ENCODE peak calls at places on chromosomes 6 and 20, in eight cellular contexts. G is uterus, X is HepG2, F is MM.1S, H is AG04450, C is Peyer's patch, W is left ventricle myocardium inferior, V is H9. T is an unnamed sample.

GRCh38 chr6:33433560-33434191 is 13.8 kb downstream of the SYNGAP1 start:
- DNase-seq in F (no peak), V (peak; percentile 48), C (no peak), W (no peak), H (no peak), G (peak; percentile 57), X (no peak), T (no peak)

GRCh38 chr6:21115111-21115510 is 478.4 kb upstream of the SOX4 start:
- DNase-seq in F (no peak), X (peak; percentile 18), C (no peak), W (no peak), V (no peak), H (no peak), G (no peak), T (no peak)

GRCh38 chr6:138001750-138002349 is 105.4 kb downstream of the PERP start:
- DNase-seq in H (peak; percentile 36), W (peak; percentile 32), G (peak; percentile 47), V (no peak), C (peak; percentile 64), F (peak; percentile 63), X (peak; percentile 44), T (peak; percentile 87)

GRCh38 chr6:33502486-33502885 is 48.1 kb downstream of the ZBTB9 start:
- DNase-seq in H (no peak), C (no peak), V (no peak), G (no peak), W (no peak), F (no peak), X (no peak), T (no peak)

GRCh38 chr6:1390071-1390804 is 862 bp downstream of the FOXF2 start:
- DNase-seq in W (no peak), X (no peak), V (peak; percentile 60), C (no peak), F (no peak), H (no peak), G (no peak), T (no peak)

GRCh38 chr6:157550114-157550989 is 169.4 kb downstream of the ZDHHC14 start:
- DNase-seq in W (no peak), X (no peak), G (no peak), F (no peak), H (no peak), V (no peak), C (no peak), T (no peak)

GRCh38 chr6:136921521-136921935 is 573 bp upstream of the SLC35D3 start:
- DNase-seq in H (no peak), W (no peak), X (no peak), C (peak; percentile 52), G (no peak), V (peak; percentile 43), F (no peak), T (no peak)

GRCh38 chr6:33276864-33277662 is at the start of gene B3GALT4:
- DNase-seq in G (peak; percentile 76), X (no peak), V (peak; percentile 96), W (peak; percentile 78), C (peak; percentile 90), H (no peak), F (no peak), T (peak; percentile 48)

GRCh38 chr20:36307412-36308317 is 1.5 kb downstream of the DLGAP4 start:
- DNase-seq in H (no peak), V (no peak), C (no peak), G (no peak), W (no peak), X (no peak), F (no peak), T (no peak)

GRCh38 chr20:2748551-2749342 is 51.7 kb downstream of the CPXM1 start:
- DNase-seq in V (peak; percentile 78), F (no peak), W (no peak), X (no peak), C (no peak), G (no peak), H (no peak), T (no peak)

GRCh38 chr6:42165016-42165415 is 8.1 kb upstream of the GUCA1A start:
- DNase-seq in W (no peak), V (no peak), X (no peak), G (no peak), F (no peak), H (peak; percentile 24), C (no peak), T (no peak)

GRCh38 chr20:47741669-47742345 is 43.5 kb downstream of the SULF2 start:
- DNase-seq in F (no peak), X (peak; percentile 40), G (no peak), H (no peak), W (no peak), V (no peak), C (no peak), T (no peak)

GRCh38 chr6:18352001-18352400 is 35.1 kb upstream of the RNF144B start:
- DNase-seq in C (no peak), G (no peak), X (no peak), W (no peak), V (no peak), F (no peak), H (no peak), T (no peak)

GRCh38 chr20:37162674-37163073 is 16.5 kb upstream of the RPN2 start:
- DNase-seq in X (no peak), F (no peak), C (no peak), V (no peak), G (no peak), W (no peak), H (no peak), T (no peak)

GRCh38 chr20:9015984-9016324 is 52.9 kb upstream of the PLCB4 start:
- DNase-seq in F (peak; percentile 12), X (no peak), C (no peak), V (no peak), W (no peak), G (no peak), H (no peak), T (no peak)

GRCh38 chr6:157469378-157469777 is 88.4 kb downstream of the ZDHHC14 start:
- DNase-seq in G (no peak), W (no peak), H (no peak), V (peak; percentile 28), X (no peak), F (no peak), C (no peak), T (no peak)

GRCh38 chr6:2771021-2771558 is 5.9 kb downstream of the WRNIP1 start:
- DNase-seq in G (no peak), C (no peak), V (no peak), H (no peak), X (no peak), W (no peak), F (no peak), T (no peak)

GRCh38 chr6:125201961-125202729 is 48.6 kb downstream of the TPD52L1 start:
- DNase-seq in G (peak; percentile 20), C (peak; percentile 56), H (peak; percentile 87), W (peak; percentile 47), F (no peak), X (no peak), V (no peak), T (peak; percentile 26)

GRCh38 chr20:25275813-25276532 is 28.1 kb downstream of the PYGB start:
- DNase-seq in W (peak; percentile 14), C (peak; percentile 36), X (no peak), H (no peak), F (no peak), V (no peak), G (peak; percentile 5), T (peak; percentile 1)

GRCh38 chr6:41344865-41345264 is 9.5 kb downstream of the NCR2 start:
- DNase-seq in X (no peak), C (no peak), F (no peak), V (no peak), G (no peak), W (no peak), H (no peak), T (no peak)

GRCh38 chr6:157764346-157765068 is 58.5 kb upstream of the SNX9 start:
- DNase-seq in F (peak; percentile 77), V (no peak), C (peak; percentile 80), H (peak; percentile 99), G (peak; percentile 84), W (peak; percentile 64), X (peak; percentile 77), T (peak; percentile 48)

DNA sequence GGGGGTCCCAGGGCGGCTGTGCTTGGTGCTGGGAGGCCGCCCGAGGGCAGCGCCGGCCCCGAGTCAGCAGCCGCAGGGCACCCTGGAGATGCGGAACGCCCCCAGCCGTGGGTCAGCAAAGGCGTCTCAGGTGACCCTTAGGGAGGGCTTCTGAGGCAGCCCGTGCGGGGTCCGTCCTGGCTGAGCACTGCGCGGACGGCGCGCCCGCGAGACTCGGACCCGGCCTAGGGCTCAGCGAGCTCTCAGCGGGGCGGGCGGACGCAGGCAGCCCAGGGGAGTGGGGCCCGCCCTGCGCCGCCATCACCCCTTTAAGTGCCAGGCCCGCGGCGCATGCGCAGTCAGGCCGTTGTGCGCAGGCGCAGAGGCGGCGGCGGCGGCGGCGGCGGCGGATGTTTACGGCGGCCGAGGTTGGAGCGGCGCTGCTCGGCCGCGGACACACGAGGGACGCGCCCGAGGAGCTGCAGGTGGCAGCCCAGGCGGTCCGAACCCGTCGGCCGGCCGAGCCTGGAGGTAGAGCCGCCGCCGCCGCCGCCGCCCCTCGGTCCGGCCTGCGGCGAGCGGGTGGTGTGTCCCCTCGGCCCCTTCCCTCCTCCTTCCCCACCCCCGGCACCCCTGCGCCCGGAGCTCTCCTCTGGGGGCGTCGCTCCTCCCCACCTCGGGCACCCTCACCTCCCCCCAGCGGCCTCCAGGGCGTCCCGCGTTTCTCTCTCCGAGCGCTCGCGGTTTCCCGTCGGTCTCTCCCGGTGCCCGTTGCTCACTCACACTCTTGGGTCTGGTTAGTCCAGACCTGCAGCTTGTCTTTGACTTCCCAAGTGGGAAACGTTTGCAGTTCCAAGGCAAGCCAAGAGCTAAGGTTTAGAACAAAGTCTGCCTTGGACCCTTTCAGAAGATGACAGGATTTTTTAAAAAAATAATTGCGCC is at the start of gene PCMTD2:
- DNase-seq in X (peak; percentile 86), V (peak; percentile 86), H (peak; percentile 43), W (peak; percentile 83), F (peak; percentile 90), G (peak; percentile 86), C (peak; percentile 90), T (peak; percentile 71)
- TF ChIP-seq CTCF in X (peak; percentile 52), V (no peak), H (no peak), W (peak; percentile 8), F (peak; percentile 13), G (no peak), C (no peak), T (peak; percentile 37)

GRCh38 chr6:161548713-161549112 is 274.9 kb upstream of the AGPAT4 start:
- DNase-seq in H (no peak), C (no peak), X (no peak), V (no peak), G (no peak), W (no peak), F (no peak), T (no peak)
- H3K27ac ChIP-seq in H (no peak overlapping the region), C (no peak overlapping the region), X (no peak overlapping the region), V (no peak overlapping the region), G (no peak overlapping the region), W (no peak overlapping the region), F (no peak overlapping the region), T (no peak overlapping the region)

DNA sequence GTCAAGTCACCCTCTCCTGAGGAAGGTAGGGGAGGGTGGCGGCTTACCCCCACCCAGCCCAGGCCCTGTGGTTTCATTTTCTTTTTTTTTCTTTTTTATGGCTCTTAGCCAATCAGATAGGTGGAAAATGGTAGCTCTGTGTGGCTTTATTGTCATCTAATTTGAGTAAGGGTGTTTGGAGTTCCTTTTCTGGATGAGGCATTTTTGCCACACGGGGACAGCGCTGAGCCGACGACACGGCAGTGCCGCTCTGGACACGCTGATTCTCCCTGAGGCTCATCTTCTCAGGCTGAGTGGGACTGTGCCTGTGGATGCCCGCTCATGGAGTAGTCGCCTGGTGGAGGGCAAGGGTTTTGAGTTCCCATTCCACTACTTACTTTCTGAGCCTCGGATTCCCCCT is 37.6 kb upstream of the ANGPT4 start:
- DNase-seq in H (no peak), G (no peak), W (no peak), F (no peak), V (no peak), C (no peak), X (no peak), T (no peak)
- TF ChIP-seq CTCF in H (peak; percentile 41), G (no peak), W (no peak), F (peak; percentile 30), V (peak; percentile 41), C (no peak), X (peak; percentile 37), T (peak; percentile 11)

GRCh38 chr20:59624401-59624800 is 20.1 kb downstream of the PHACTR3 start:
- DNase-seq in G (no peak), X (no peak), F (no peak), C (no peak), H (no peak), V (no peak), W (no peak), T (no peak)
- H3K27ac ChIP-seq in G (no peak overlapping the region), X (no peak overlapping the region), F (no peak overlapping the region), C (no peak overlapping the region), H (no peak overlapping the region), V (no peak overlapping the region), W (no peak overlapping the region), T (no peak overlapping the region)

T was measured in tibial nerve.